ENCODE peak calls at places on chromosomes 4 and X, in five cellular contexts. D is progenitor cell of endocrine pancreas, B is endothelial cell, L is brain microvascular endothelial cell, Q is SK-N-SH. K is an unnamed sample.

GRCh38 chr4:111618908-111619307 is 526.3 kb upstream of the FAM241A start:
- DNase-seq in D (no peak), B (no peak), L (no peak), Q (no peak), K (no peak)

GRCh38 chr4:9962611-9963314 is 58.5 kb downstream of the SLC2A9 start:
- DNase-seq in D (no peak), B (no peak), L (no peak), Q (no peak), K (no peak)

GRCh38 chrX:72141372-72142004 is 9.8 kb upstream of the RTL5 start:
- DNase-seq in D (no peak), B (no peak), L (no peak), Q (no peak), K (no peak)

GRCh38 chr4:181908168-181908567 is 335.0 kb upstream of the TENM3 start:
- DNase-seq in D (no peak), B (no peak), L (no peak), Q (no peak), K (no peak)

GRCh38 chr4:137000432-137000831 is 531.9 kb downstream of the PCDH18 start:
- DNase-seq in D (no peak), B (no peak), L (no peak), Q (no peak), K (no peak)

GRCh38 chr4:148782284-148782683 is 340.1 kb upstream of the NR3C2 start:
- DNase-seq in D (peak; percentile 9), B (no peak), L (no peak), Q (no peak), K (peak; percentile 68)

GRCh38 chr4:118683513-118683912 is 1.7 kb upstream of the METTL14 start:
- DNase-seq in D (no peak), B (no peak), L (no peak), Q (peak; percentile 29), K (no peak)

GRCh38 chrX:125170459-125170858 is 149.2 kb upstream of the TEX13C start:
- DNase-seq in D (no peak), B (no peak), L (no peak), Q (no peak), K (no peak)

GRCh38 chrX:8815460-8816065 is 14.4 kb upstream of the FAM9A start:
- DNase-seq in D (peak; percentile 27), B (peak; percentile 50), L (peak; percentile 52), Q (peak; percentile 58), K (no peak)

GRCh38 chr4:165464813-165465381 is 86.1 kb downstream of the CPE start:
- DNase-seq in D (no peak), B (no peak), L (peak; percentile 25), Q (peak; percentile 54), K (peak; percentile 69)

K was measured in trophoblast cell.